ENCODE peak calls at places on chromosomes 2 and 18, in six cellular contexts. W is neural progenitor cell, G is HCT116, R is hepatocyte, E is MM.1S, N is GM23338. V is an unnamed sample.

GRCh38 chr2:100292022-100292580 is 30.2 kb downstream of the LONRF2 start:
- DNase-seq in R (peak; percentile 94), W (peak; percentile 9), G (peak; percentile 90), E (no peak), N (peak; percentile 29), V (peak; percentile 82)

GRCh38 chr2:195003926-195004325 is 653.1 kb upstream of the SLC39A10 start:
- DNase-seq in E (no peak), W (no peak), G (no peak), R (no peak), N (no peak), V (no peak)

GRCh38 chr2:177281400-177282021 is 17.0 kb upstream of the NFE2L2 start:
- DNase-seq in R (no peak), N (no peak), G (no peak), E (no peak), W (no peak), V (no peak)

GRCh38 chr2:149601141-149601796 is 13.7 kb upstream of the MMADHC start:
- DNase-seq in G (no peak), E (no peak), N (no peak), W (no peak), R (no peak), V (peak; percentile 16)

GRCh38 chr2:159968282-159968900 is 94.0 kb downstream of the PLA2R1 start:
- DNase-seq in N (peak; percentile 87), E (peak; percentile 32), G (peak; percentile 35), R (peak; percentile 57), W (peak; percentile 84), V (peak; percentile 74)

GRCh38 chr18:77597726-77598125 is 348.1 kb downstream of the GALR1 start:
- DNase-seq in W (no peak), N (no peak), R (no peak), G (no peak), E (no peak), V (no peak)

GRCh38 chr2:216568563-216568962 is 64.7 kb upstream of the IGFBP2 start:
- DNase-seq in R (no peak), W (no peak), E (no peak), G (no peak), N (no peak), V (no peak)

GRCh38 chr2:25362564-25363145 is 20.9 kb upstream of the DNMT3A start:
- DNase-seq in R (no peak), G (no peak), E (peak; percentile 47), N (peak; percentile 44), W (no peak), V (peak; percentile 23)

GRCh38 chr2:233832414-233832813 is 21.9 kb downstream of the HJURP start:
- DNase-seq in R (no peak), W (no peak), G (no peak), E (no peak), N (no peak), V (no peak)

GRCh38 chr2:189584662-189585061 is 4.1 kb upstream of the SLC40A1 start:
- DNase-seq in G (no peak), E (no peak), R (no peak), N (no peak), W (no peak), V (no peak)

GRCh38 chr2:232104076-232104646 is 142.6 kb downstream of the DIS3L2 start:
- DNase-seq in R (no peak), G (no peak), E (peak; percentile 75), W (no peak), N (no peak), V (no peak)

GRCh38 chr2:74333175-74333574 is 10.0 kb downstream of the SLC4A5 start:
- DNase-seq in E (peak; percentile 11), R (peak; percentile 10), W (peak; percentile 60), G (peak; percentile 19), N (peak; percentile 77), V (peak; percentile 46)

GRCh38 chr2:235045973-235046343 is 94.1 kb downstream of the SH3BP4 start:
- DNase-seq in N (no peak), E (no peak), R (no peak), W (no peak), G (no peak), V (no peak)

GRCh38 chr2:205024822-205025518 is 479.7 kb downstream of the PARD3B start:
- DNase-seq in E (no peak), R (peak; percentile 75), N (no peak), W (no peak), G (peak; percentile 47), V (peak; percentile 95)

GRCh38 chr18:10530852-10531251 is 5.0 kb downstream of the NAPG start:
- DNase-seq in W (no peak), N (no peak), E (no peak), R (peak; percentile 35), G (no peak), V (peak; percentile 82)

GRCh38 chr2:213726101-213726500 is 441.8 kb downstream of the SPAG16 start:
- DNase-seq in N (peak; percentile 7), G (no peak), R (no peak), W (no peak), E (no peak), V (no peak)

GRCh38 chr2:83342860-83343329 is 1116.2 kb downstream of the SUCLG1 start:
- DNase-seq in E (no peak), W (no peak), N (no peak), G (no peak), R (no peak), V (no peak)

GRCh38 chr2:172465417-172466334 is 38.3 kb downstream of the ITGA6 start:
- DNase-seq in W (peak; percentile 78), N (peak; percentile 84), E (peak; percentile 76), R (peak; percentile 89), G (no peak), V (peak; percentile 95)

GRCh38 chr2:158529379-158530110 is 72.8 kb downstream of the PKP4 start:
- DNase-seq in G (no peak), R (no peak), N (no peak), W (no peak), E (no peak), V (peak; percentile 30)

GRCh38 chr2:204635478-204635877 is 90.2 kb downstream of the PARD3B start:
- DNase-seq in N (no peak), R (no peak), G (no peak), W (no peak), E (no peak), V (no peak)

GRCh38 chr18:3794537-3795348 is 344.8 kb downstream of the TGIF1 start:
- DNase-seq in W (no peak), E (no peak), R (peak; percentile 21), N (peak; percentile 34), G (no peak), V (peak; percentile 91)

GRCh38 chr2:38376683-38377500 is at the start of gene ATL2:
- DNase-seq in W (peak; percentile 98), R (peak; percentile 97), N (peak; percentile 99), E (peak; percentile 95), G (peak; percentile 87), V (peak; percentile 93)

DNA sequence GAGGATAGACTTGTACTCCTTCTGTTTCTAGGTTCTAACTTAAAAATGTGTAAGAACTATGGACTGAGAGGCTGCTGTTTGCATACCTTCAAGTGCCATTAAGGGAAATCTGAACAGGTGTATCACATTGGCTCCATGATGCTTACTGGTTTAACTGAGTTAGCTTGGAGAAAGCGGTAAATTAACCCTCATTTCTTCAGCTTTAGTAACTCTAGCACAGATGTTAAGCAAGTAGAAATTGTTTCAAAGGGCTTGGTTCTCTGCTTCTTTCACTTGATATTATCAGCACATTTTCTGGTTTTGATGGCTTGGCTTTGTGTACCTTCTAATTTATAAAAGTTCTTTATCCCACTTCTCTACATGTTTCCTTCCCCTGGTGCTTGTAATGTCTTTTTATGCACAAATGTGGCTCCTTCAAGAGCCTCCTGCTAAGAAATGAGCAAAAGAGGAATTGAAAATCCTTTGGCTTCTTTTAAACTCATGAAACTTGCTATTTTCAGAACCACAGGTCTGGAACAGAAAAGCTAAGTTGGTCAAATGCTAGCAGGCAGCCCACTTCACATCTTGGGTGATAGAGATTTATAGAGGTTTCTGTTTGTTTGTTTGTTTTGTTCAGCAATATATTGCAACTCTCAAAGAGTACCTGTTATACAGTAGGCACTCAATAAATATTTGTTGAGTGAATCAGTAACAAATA is 249.9 kb upstream of the THUMPD2 start:
- DNase-seq in G (no peak), R (no peak), N (no peak), W (no peak), E (peak; percentile 45), V (peak; percentile 41)
- H3K27ac ChIP-seq in G (no peak overlapping the region), R (no peak overlapping the region), N (no peak overlapping the region), W (no peak overlapping the region), E (peak overlapping the region; percentile 7), V (no peak overlapping the region)

GRCh38 chr18:8454136-8454535 is 155.1 kb upstream of the RAB12 start:
- DNase-seq in G (no peak), W (no peak), N (no peak), R (no peak), E (no peak), V (no peak)

GRCh38 chr18:8458546-8459215 is 150.6 kb upstream of the RAB12 start:
- DNase-seq in R (no peak), W (no peak), E (no peak), G (no peak), N (no peak), V (no peak)

GRCh38 chr18:8460748-8461147 is 148.5 kb upstream of the RAB12 start:
- DNase-seq in E (no peak), G (no peak), R (no peak), N (no peak), W (no peak), V (no peak)

GRCh38 chr18:8453528-8453927 is 155.7 kb upstream of the RAB12 start:
- DNase-seq in R (no peak), E (no peak), G (no peak), N (no peak), W (no peak), V (no peak)

DNA sequence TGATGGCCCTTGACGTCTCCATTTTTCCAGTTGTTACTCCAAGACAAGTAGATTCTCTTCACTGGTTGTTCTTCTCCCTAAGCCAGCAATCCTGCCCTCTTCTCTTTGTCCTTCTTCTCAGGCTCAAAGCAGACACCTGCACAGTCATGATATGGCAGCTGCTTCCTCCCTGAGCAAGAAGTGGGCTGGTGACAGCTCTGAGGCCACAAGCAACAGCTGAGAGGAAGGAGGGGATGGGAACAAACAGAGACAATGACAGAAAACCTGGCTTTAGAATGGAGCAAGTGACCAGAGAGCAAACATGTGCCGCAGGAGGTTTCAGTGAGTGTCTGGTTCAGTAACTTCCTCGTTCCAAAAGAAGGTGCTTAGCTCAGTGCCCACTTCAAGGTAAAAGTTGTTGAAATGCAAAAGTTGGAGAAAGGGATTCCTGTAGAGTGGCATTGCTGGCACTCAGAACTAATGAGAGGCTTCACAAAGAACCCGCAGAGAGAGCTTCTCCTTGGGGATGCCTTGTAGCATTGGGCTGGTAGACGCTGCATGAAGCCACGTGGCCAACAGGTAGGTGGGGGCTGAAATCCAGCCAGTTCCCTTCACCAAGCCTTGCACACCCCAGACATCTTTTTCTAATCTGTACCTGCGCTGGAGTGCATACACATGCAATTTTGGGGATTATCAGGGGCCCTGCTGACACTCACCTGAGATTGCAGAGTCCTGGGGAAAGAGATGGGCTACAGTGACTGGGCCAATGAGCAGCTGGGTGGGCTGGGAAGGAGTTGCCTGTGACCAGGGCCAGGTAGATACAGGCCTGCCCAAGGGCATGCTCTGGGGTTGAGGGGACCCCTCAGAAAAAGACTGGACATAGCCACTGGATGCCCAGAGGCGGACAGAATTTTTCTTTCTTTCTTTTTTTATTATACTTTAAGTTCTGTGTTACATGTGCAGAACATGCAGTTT is 153.3 kb upstream of the RAB12 start:
- DNase-seq in G (no peak), R (no peak), N (no peak), W (no peak), E (no peak), V (no peak)
- TF ChIP-seq EZH2phosphoT487 in G (no peak), R (no peak), N (no peak), W (no peak), E (no peak), V (no peak)

GRCh38 chr2:44826601-44827000 is 114.9 kb upstream of the SIX3 start:
- DNase-seq in G (no peak), N (no peak), R (no peak), W (no peak), E (no peak), V (no peak)
- H3K27ac ChIP-seq in G (no peak overlapping the region), N (no peak overlapping the region), R (no peak overlapping the region), W (no peak overlapping the region), E (no peak overlapping the region), V (no peak overlapping the region)

GRCh38 chr2:186695081-186695756 is 1.4 kb downstream of the FAM171B start:
- DNase-seq in G (no peak), W (no peak), N (no peak), R (no peak), E (no peak), V (peak; percentile 7)
- TF ChIP-seq EZH2phosphoT487 in G (no peak), W (no peak), N (no peak), R (no peak), E (no peak), V (no peak)

V was measured in PC-3.